ENCODE peak calls at places on chromosomes 16 and 17, in eight cellular contexts. X is stomach, J is endothelial cell of umbilical vein, M is HL-60, P is sigmoid colon, D is HCT116, Y is GM12892, I is suprapubic skin. W is an unnamed sample.

GRCh38 chr16:89443727-89444084 is 46.7 kb downstream of the ANKRD11 start:
- DNase-seq in X (peak), J (no peak), M (no peak), P (no peak), D (no peak), Y (no peak), I (no peak), W (peak)

GRCh38 chr17:80751460-80752368 is 207.1 kb downstream of the RPTOR start:
- DNase-seq in X (no peak), J (no peak), M (no peak), P (peak), D (no peak), Y (no peak), I (no peak), W (no peak)

GRCh38 chr16:65176603-65177002 is 54.7 kb upstream of the CDH11 start:
- DNase-seq in X (no peak), J (no peak), M (no peak), P (peak), D (no peak), Y (no peak), I (no peak), W (no peak)

GRCh38 chr17:57375040-57375769 is 118.9 kb downstream of the MSI2 start:
- DNase-seq in X (no peak), J (no peak), M (no peak), P (no peak), D (no peak), Y (no peak), I (no peak), W (no peak)

GRCh38 chr17:79174905-79175856 is 100.6 kb downstream of the ENGASE start:
- DNase-seq in X (no peak), J (no peak), M (no peak), P (no peak), D (no peak), Y (no peak), I (no peak), W (no peak)

GRCh38 chr17:56112086-56112485 is 41.2 kb upstream of the ANKFN1 start:
- DNase-seq in X (no peak), J (no peak), M (no peak), P (no peak), D (no peak), Y (no peak), I (no peak), W (no peak)

GRCh38 chr16:87860553-87861299 is 8.6 kb downstream of the SLC7A5 start:
- DNase-seq in X (no peak), J (peak), M (no peak), P (peak), D (no peak), Y (no peak), I (no peak), W (no peak)

GRCh38 chr17:75832164-75832651 is 12.0 kb downstream of the UNC13D start:
- DNase-seq in X (peak), J (no peak), M (no peak), P (peak), D (no peak), Y (no peak), I (no peak), W (no peak)

GRCh38 chr17:10265100-10265810 is 66.8 kb upstream of the GAS7 start:
- DNase-seq in X (no peak), J (no peak), M (no peak), P (no peak), D (no peak), Y (no peak), I (no peak), W (no peak)

GRCh38 chr17:29709861-29710849 is 87.4 kb upstream of the CORO6 start:
- DNase-seq in X (no peak), J (no peak), M (peak), P (no peak), D (no peak), Y (no peak), I (no peak), W (no peak)

GRCh38 chr16:64250866-64251265 is 871.0 kb downstream of the CDH11 start:
- DNase-seq in X (no peak), J (peak), M (no peak), P (no peak), D (no peak), Y (no peak), I (no peak), W (no peak)

GRCh38 chr16:30585022-30585399 is 486 bp downstream of the ZNF785 start:
- DNase-seq in X (no peak), J (no peak), M (no peak), P (peak), D (no peak), Y (no peak), I (no peak), W (no peak)

GRCh38 chr16:9092963-9093477 is 1.6 kb downstream of the HAPSTR1 start:
- DNase-seq in X (peak), J (peak), M (no peak), P (peak), D (no peak), Y (no peak), I (no peak), W (peak)

GRCh38 chr16:24919536-24919935 is 73.8 kb downstream of the SLC5A11 start:
- DNase-seq in X (no peak), J (no peak), M (no peak), P (no peak), D (no peak), Y (no peak), I (no peak), W (no peak)

GRCh38 chr17:79977161-79977631 is 58.5 kb downstream of the TBC1D16 start:
- DNase-seq in X (no peak), J (no peak), M (no peak), P (peak), D (no peak), Y (no peak), I (peak), W (no peak)

GRCh38 chr17:50487213-50488096 is 8.8 kb downstream of the RSAD1 start:
- DNase-seq in X (peak), J (no peak), M (no peak), P (no peak), D (no peak), Y (no peak), I (no peak), W (no peak)

GRCh38 chr16:67148221-67148620 is 2.6 kb downstream of the B3GNT9 start:
- DNase-seq in X (no peak), J (no peak), M (no peak), P (no peak), D (no peak), Y (no peak), I (no peak), W (no peak)

GRCh38 chr17:61862975-61863800 is at the start of gene BRIP1:
- DNase-seq in X (peak), J (peak), M (peak), P (peak), D (peak), Y (peak), I (peak), W (peak)
- TF ChIP-seq POLR2AphosphoS5 in X (peak), J (peak), M (peak), P (peak), D (peak), Y (peak), I (no peak), W (peak)

GRCh38 chr17:1762906-1763829 is 1.3 kb downstream of the SERPINF1 start:
- DNase-seq in X (no peak), J (no peak), M (no peak), P (peak), D (no peak), Y (no peak), I (no peak), W (peak)
- TF ChIP-seq POLR2AphosphoS5 in X (no peak), J (no peak), M (no peak), P (no peak), D (no peak), Y (no peak), I (no peak), W (peak)

GRCh38 chr17:47907932-47908562 is 12.0 kb downstream of the SP2 start:
- DNase-seq in X (no peak), J (no peak), M (peak), P (no peak), D (no peak), Y (no peak), I (no peak), W (no peak)

GRCh38 chr17:47902039-47902744 is 6.2 kb downstream of the SP2 start:
- DNase-seq in X (no peak), J (no peak), M (no peak), P (no peak), D (no peak), Y (no peak), I (no peak), W (no peak)

GRCh38 chr17:47906443-47906842 is 10.4 kb downstream of the SP2 start:
- DNase-seq in X (no peak), J (no peak), M (no peak), P (no peak), D (no peak), Y (no peak), I (no peak), W (no peak)

GRCh38 chr17:47901423-47901822 is 5.4 kb downstream of the SP2 start:
- DNase-seq in X (no peak), J (no peak), M (no peak), P (no peak), D (no peak), Y (no peak), I (no peak), W (no peak)

DNA sequence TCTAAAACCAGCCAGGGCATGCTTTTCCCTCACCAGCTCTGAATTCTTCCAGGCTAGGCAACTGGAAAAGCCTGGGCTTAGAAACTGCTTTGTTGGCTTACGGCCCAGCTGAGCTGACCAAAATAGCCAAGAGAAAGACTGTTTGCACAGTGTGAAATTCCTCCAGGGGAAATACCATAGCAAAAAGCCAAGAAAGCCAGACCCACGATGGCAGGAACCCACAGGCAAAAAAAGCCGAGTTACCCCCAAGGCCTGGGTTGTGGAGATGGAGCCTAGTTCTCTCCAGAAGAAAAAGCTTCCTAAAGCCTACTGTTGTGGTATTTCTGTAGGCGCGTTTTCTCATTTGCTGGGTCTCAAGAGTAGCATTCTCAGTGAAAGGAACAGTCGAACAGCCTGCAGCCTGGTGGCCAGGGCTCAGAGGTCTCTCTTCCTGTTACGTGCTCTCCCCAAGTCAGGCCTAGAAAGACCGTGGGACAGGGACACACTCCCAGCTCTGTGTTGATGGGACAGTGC is 9.2 kb downstream of the SP2 start:
- DNase-seq in X (peak), J (peak), M (no peak), P (peak), D (no peak), Y (no peak), I (no peak), W (peak)
- TF ChIP-seq POLR2AphosphoS5 in X (no peak), J (no peak), M (no peak), P (no peak), D (no peak), Y (no peak), I (no peak), W (peak)

DNA sequence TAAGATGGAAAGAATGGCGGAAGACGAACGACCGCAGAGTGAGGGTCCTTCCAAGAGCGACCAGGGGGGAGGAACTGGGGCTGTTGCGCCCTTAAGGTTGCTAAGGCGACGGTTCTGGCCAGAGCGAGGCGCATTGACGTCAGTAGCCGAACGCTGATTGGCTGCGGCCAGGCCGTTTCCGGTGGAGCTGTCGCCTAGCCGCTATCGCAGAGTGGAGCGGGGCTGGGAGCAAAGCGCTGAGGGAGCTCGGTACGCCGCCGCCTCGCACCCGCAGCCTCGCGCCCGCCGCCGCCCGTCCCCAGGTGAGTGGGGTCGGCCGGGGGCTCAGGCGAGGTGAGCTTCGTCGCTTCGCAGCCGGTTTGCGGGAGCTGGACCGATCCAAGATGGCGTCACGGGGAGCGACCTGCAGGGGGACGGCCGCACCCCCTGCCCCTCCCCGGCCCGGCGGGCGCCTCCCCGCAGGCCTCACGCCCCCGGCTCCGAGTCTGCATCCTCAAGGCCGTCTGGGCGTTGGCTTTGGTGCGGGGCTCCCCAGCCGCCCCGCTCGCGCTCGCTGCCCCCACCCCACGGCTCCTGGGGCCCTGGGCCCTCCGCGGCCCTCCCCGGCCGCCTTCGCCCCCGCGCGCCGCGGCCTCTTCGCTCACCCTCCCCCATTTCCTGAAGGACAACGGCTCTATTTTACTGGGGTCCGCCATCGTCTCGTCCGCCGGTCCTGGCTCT is at the start of gene PRKAR1A:
- DNase-seq in X (peak), J (peak), M (peak), P (peak), D (peak), Y (peak), I (peak), W (peak)
- TF ChIP-seq POLR2AphosphoS5 in X (peak), J (peak), M (peak), P (peak), D (peak), Y (peak), I (peak), W (peak)

GRCh38 chr16:84985079-84986065 is 26.0 kb downstream of the ZDHHC7 start:
- DNase-seq in X (no peak), J (no peak), M (no peak), P (no peak), D (no peak), Y (no peak), I (no peak), W (no peak)
- TF ChIP-seq POLR2AphosphoS5 in X (no peak), J (no peak), M (no peak), P (peak), D (no peak), Y (no peak), I (no peak), W (no peak)